ENCODE peak calls at places on chromosomes 7 and 10, in seven cellular contexts. B is left ventricle myocardium inferior, C is cardiac muscle cell, I is bronchial epithelial cell, L is cardiac fibroblast, U is coronary artery, W is psoas muscle. N is an unnamed sample.

GRCh38 chr7:71752171-71752935 is 620.4 kb downstream of the GALNT17 start:
- DNase-seq in B (peak; percentile 40), C (peak; percentile 75), L (peak; percentile 11), U (no peak), W (peak; percentile 19), I (no peak), N (no peak)

GRCh38 chr10:60282771-60283353 is 106.8 kb downstream of the ANK3 start:
- DNase-seq in B (no peak), U (no peak), L (no peak), W (no peak), C (no peak), I (peak; percentile 89), N (no peak)

GRCh38 chr10:76882245-76882644 is 755.4 kb downstream of the KCNMA1 start:
- DNase-seq in I (no peak), C (no peak), W (no peak), L (peak; percentile 1), U (no peak), B (no peak), N (no peak)

GRCh38 chr10:129918836-129919235 is 45.2 kb downstream of the EBF3 start:
- DNase-seq in U (no peak), C (no peak), I (no peak), B (peak; percentile 3), L (no peak), W (no peak), N (no peak)

GRCh38 chr10:70162157-70162891 is 8.0 kb downstream of the SAR1A start:
- DNase-seq in W (no peak), I (no peak), L (no peak), B (no peak), U (no peak), C (no peak), N (no peak)

GRCh38 chr7:139753079-139753692 is 24.6 kb downstream of the HIPK2 start:
- DNase-seq in I (no peak), C (no peak), W (no peak), L (no peak), B (no peak), U (peak; percentile 66), N (no peak)

GRCh38 chr7:2116903-2117680 is 115.7 kb downstream of the MAD1L1 start:
- DNase-seq in I (no peak), U (no peak), B (peak; percentile 72), L (peak; percentile 73), W (peak; percentile 49), C (no peak), N (no peak)

GRCh38 chr7:40965016-40965415 is 737.9 kb downstream of the INHBA start:
- DNase-seq in L (no peak), I (no peak), U (no peak), W (no peak), C (no peak), B (no peak), N (no peak)

GRCh38 chr7:158812684-158813083 is 16.6 kb downstream of the ESYT2 start:
- DNase-seq in B (no peak), L (no peak), W (no peak), C (no peak), U (no peak), I (no peak), N (no peak)

GRCh38 chr10:73875139-73875475 is 752 bp upstream of the CAMK2G start:
- DNase-seq in C (no peak), U (no peak), B (no peak), L (no peak), W (no peak), I (no peak), N (no peak)

GRCh38 chr10:131310904-131311660 is 439 bp downstream of the TCERG1L start:
- DNase-seq in L (no peak), W (no peak), I (no peak), C (peak; percentile 57), U (no peak), B (no peak), N (no peak)

GRCh38 chr7:91949221-91950009 is 8.8 kb downstream of the AKAP9 start:
- DNase-seq in I (peak; percentile 20), C (no peak), B (no peak), L (no peak), W (no peak), U (no peak), N (no peak)

GRCh38 chr10:86349940-86350630 is 16.5 kb downstream of the GRID1 start:
- DNase-seq in C (no peak), I (no peak), L (no peak), W (no peak), B (no peak), U (no peak), N (no peak)

GRCh38 chr10:60428387-60428737 is 38.7 kb upstream of the ANK3 start:
- DNase-seq in C (no peak), W (no peak), L (peak; percentile 77), B (peak; percentile 16), U (no peak), I (no peak), N (no peak)

GRCh38 chr7:78578701-78579100 is 780.1 kb downstream of the PHTF2 start:
- DNase-seq in B (no peak), I (no peak), W (no peak), U (no peak), C (no peak), L (no peak), N (no peak)

GRCh38 chr10:101778781-101779543 is 3.0 kb upstream of the FGF8 start:
- DNase-seq in L (peak; percentile 47), W (no peak), B (no peak), C (peak; percentile 79), U (peak; percentile 71), I (peak; percentile 11), N (no peak)
- H3K4me3 ChIP-seq in L (peak overlapping the region; percentile 41), W (peak overlapping the region; percentile 59), B (peak overlapping the region; percentile 64), C (peak overlapping the region; percentile 29), U (peak overlapping the region; percentile 70), I (peak overlapping the region; percentile 34), N (no peak overlapping the region)

DNA sequence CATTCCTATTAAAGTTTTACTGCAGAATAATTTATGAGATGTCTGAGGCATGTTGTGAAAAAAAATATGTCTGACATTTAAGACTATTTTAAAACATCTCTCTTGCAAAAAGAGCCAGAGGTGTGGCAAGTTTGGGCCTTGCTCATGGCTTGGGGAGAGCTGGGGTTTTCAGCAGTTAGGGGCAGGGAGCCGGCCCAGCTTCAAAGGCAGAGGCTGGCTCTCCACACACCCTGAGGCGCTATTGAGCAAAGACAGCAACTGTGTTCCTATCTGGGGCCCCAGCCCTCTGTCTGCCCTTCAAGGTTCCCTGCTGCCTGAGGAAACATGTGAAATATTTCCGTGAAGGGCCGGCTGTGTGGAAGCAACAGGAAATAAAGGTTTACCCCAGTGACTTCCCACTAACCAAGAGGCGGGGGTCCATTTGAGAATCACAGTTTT is 94.0 kb downstream of the SORBS1 start:
- DNase-seq in I (no peak), U (no peak), W (peak; percentile 58), C (peak; percentile 93), L (peak; percentile 68), B (peak; percentile 42), N (no peak)
- TF ChIP-seq CTCF in I (no peak), U (no peak), W (peak; percentile 18), C (peak; percentile 15), L (no peak), B (peak; percentile 29), N (no peak)

DNA sequence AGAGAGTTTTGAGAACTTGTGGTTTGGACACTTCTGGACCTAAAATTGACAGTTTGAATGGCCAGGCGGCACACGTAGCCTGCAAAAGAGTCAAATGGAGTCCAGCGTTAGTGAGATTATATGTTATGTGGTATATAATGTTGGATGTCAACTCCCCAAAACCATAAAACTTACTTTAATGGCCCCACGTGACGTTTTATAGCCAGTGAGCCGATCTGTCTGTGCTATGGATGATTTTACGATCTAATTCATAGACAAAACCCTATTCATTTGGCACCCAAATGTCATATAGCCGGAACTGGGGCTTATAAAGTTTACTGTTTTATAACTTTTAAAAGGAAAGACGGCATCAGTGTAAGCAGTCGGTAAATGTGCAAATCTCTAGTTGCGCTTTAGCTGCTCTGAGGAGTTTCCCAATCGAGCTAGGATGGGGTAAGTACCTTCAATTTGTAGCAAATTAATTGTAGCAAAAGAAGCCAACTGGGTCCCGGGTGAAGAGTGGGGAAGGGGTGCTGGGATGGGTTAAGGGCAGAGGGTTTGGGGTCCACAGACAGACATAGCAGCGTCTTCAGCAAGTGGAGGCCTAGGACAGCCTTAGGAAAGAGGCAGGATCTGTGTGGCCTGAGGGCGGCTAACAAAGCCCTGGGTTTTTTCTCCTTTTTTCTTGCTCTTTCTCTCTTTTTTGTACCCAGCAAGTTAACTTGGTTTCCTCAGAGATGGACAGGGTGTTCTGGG is 3.2 kb downstream of the HOXA5 start:
- DNase-seq in W (no peak), I (no peak), B (no peak), C (no peak), U (no peak), L (no peak), N (no peak)
- H3K4me3 ChIP-seq in W (no peak overlapping the region), I (no peak overlapping the region), B (no peak overlapping the region), C (no peak overlapping the region), U (no peak overlapping the region), L (no peak overlapping the region), N (no peak overlapping the region)

DNA sequence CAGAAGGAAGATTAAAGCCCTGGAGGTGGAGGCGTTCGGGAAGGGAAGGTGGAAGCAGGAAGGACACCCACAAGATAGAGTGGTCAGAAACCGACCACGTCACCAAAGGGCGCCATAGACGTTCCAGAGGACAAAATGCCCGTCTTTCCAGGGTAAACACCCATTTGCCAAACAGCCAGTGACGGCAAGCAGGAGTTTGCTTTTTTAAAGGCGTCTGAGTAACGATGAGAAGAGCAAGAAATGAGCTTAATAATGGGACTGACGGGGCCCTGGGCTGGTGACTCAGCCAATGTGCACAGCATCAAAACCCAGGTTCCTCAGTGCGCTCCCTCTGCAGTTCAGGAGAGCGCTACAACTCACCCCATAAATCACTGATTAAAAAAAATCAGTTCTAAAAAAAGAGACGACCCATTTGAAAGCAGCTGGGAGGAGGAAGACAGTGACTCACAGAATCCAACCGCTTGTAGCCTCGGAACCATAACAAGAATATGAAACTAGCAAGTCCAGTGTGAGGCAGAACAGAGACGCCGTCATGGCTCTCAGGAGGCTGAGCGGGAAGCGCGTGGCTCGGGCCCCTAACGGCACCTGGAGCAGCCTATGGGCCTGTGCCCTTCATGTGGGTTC is 5.9 kb downstream of the DIP2C start:
- DNase-seq in L (peak; percentile 54), B (no peak), C (no peak), W (peak; percentile 47), I (no peak), U (no peak), N (peak; percentile 68)
- TF ChIP-seq CTCF in L (no peak), B (no peak), C (no peak), W (no peak), I (no peak), U (no peak), N (no peak)

GRCh38 chr10:125152646-125153368 is 7.6 kb downstream of the CTBP2 start:
- DNase-seq in U (no peak), W (peak; percentile 54), I (no peak), L (peak; percentile 50), B (peak; percentile 77), C (no peak), N (no peak)
- H3K4me3 ChIP-seq in U (peak overlapping the region; percentile 47), W (peak overlapping the region; percentile 31), I (peak overlapping the region; percentile 30), L (no peak overlapping the region), B (peak overlapping the region; percentile 93), C (no peak overlapping the region), N (peak overlapping the region; percentile 73)

GRCh38 chr7:51224811-51225581 is 91.6 kb downstream of the COBL start:
- DNase-seq in C (no peak), U (peak; percentile 47), B (no peak), W (no peak), I (peak; percentile 81), L (no peak), N (no peak)
- TF ChIP-seq CTCF in C (no peak), U (no peak), B (peak; percentile 36), W (peak; percentile 51), I (peak; percentile 79), L (peak; percentile 6), N (no peak)